ENCODE peak calls at places on chromosomes 12 and 14, in nine cellular contexts. Q is omental fat pad, N is NCI-H2171, O is CD14-positive monocyte, U is SK-N-SH, G is Panc1, H is epithelial cell of proximal tubule, A is ELR, B is IMR-90. I is an unnamed sample.

GRCh38 chr14:101361044-101361443 is 200.3 kb upstream of the DIO3 start:
- DNase-seq in B (no peak), H (no peak), U (no peak), A (no peak), Q (no peak), N (no peak), G (no peak), O (no peak), I (no peak)

GRCh38 chr12:643478-644292 is 19.6 kb downstream of the NINJ2 start:
- DNase-seq in Q (no peak), B (no peak), U (no peak), O (no peak), H (no peak), G (no peak), A (no peak), N (no peak), I (no peak)

GRCh38 chr12:54980341-54980740 is 4.2 kb downstream of the TESPA1 start:
- DNase-seq in B (no peak), A (no peak), G (no peak), O (no peak), Q (no peak), H (no peak), N (no peak), U (no peak), I (no peak)

GRCh38 chr12:107277850-107278249 is 184.5 kb upstream of the CRY1 start:
- DNase-seq in G (no peak), A (peak), O (peak), U (no peak), H (no peak), N (no peak), B (peak), Q (no peak), I (no peak)

GRCh38 chr14:89000007-89000942 is 175.8 kb downstream of the TTC8 start:
- DNase-seq in H (peak), U (no peak), A (peak), Q (no peak), O (peak), N (peak), B (peak), G (no peak), I (no peak)

GRCh38 chr12:83642205-83642604 is 955.5 kb downstream of the TMTC2 start:
- DNase-seq in H (no peak), U (no peak), N (no peak), G (no peak), O (no peak), B (no peak), A (no peak), Q (no peak), I (no peak)

GRCh38 chr12:131116437-131117117 is 162.9 kb downstream of the ADGRD1 start:
- DNase-seq in N (peak), G (no peak), H (peak), B (no peak), O (peak), A (no peak), Q (no peak), U (peak), I (peak)

GRCh38 chr14:33986804-33987203 is 35.9 kb upstream of the EGLN3 start:
- DNase-seq in B (peak), A (peak), O (no peak), G (no peak), N (no peak), U (no peak), H (peak), Q (no peak), I (no peak)

GRCh38 chr12:33533527-33533926 is 93.9 kb upstream of the SYT10 start:
- DNase-seq in O (no peak), G (no peak), N (no peak), B (no peak), Q (no peak), H (no peak), A (no peak), U (no peak), I (no peak)

GRCh38 chr14:70707138-70708038 is 65.7 kb downstream of the TTC9 start:
- DNase-seq in A (peak), H (peak), Q (no peak), U (no peak), G (no peak), N (no peak), B (peak), O (no peak), I (no peak)